ENCODE peak calls at places on chromosomes 16 and 17, in four cellular contexts. I is caudate nucleus; Q is fibroblast of pulmonary artery; W is activated T-helper 9 cell treated with anti-CD3 and anti-CD28 coated beads, Interleukin-2, amount 50 U/mL, for 16 hours. O is an unnamed sample.
A peak's percentile ranks its signal among the peaks of the same experiment; 100 is the strongest.

GRCh38 chr16:3364774-3365427 is 9.2 kb downstream of the OR2C1 start:
- DNase-seq in I (peak; percentile 94), Q (peak; percentile 94), W (peak; percentile 78), O (peak; percentile 83)

GRCh38 chr17:74417178-74418045 is 14.5 kb upstream of the GPRC5C start:
- DNase-seq in I (no peak), Q (peak; percentile 33), W (no peak), O (peak; percentile 4)

GRCh38 chr17:20159406-20160075 is 150.4 kb downstream of the SPECC1 start:
- DNase-seq in I (no peak), Q (no peak), W (no peak), O (no peak)

GRCh38 chr16:3754304-3754703 is 37.0 kb upstream of the TRAP1 start:
- DNase-seq in I (no peak), Q (peak; percentile 36), W (no peak), O (no peak)

GRCh38 chr17:80248894-80249710 is 11.6 kb upstream of the RNF213 start:
- DNase-seq in I (no peak), Q (no peak), W (no peak), O (no peak)

GRCh38 chr17:32015245-32016013 is 8.2 kb downstream of the LRRC37B start:
- DNase-seq in I (no peak), Q (no peak), W (no peak), O (no peak)

GRCh38 chr16:67707790-67708189 is 11.3 kb downstream of the GFOD2 start:
- DNase-seq in I (peak; percentile 22), Q (no peak), W (no peak), O (no peak)

GRCh38 chr16:78782572-78782971 is 683.1 kb downstream of the WWOX start:
- DNase-seq in I (no peak), Q (no peak), W (no peak), O (no peak)

GRCh38 chr17:20174588-20175265 is 165.6 kb downstream of the SPECC1 start:
- DNase-seq in I (no peak), Q (peak; percentile 24), W (no peak), O (no peak)

GRCh38 chr16:30984669-30985400 is at the start of gene HSD3B7:
- DNase-seq in I (peak; percentile 67), Q (peak; percentile 80), W (peak; percentile 73), O (no peak)

GRCh38 chr16:89044394-89045180 is 49.1 kb upstream of the ACSF3 start:
- DNase-seq in I (no peak), Q (no peak), W (no peak), O (no peak)

GRCh38 chr17:17819561-17819995 is 17.2 kb downstream of the SREBF1 start:
- DNase-seq in I (no peak), Q (peak; percentile 97), W (peak; percentile 58), O (no peak)

GRCh38 chr17:5587431-5588032 is 3.2 kb upstream of the NLRP1 start:
- DNase-seq in I (peak; percentile 14), Q (peak; percentile 86), W (no peak), O (no peak)

GRCh38 chr16:12658506-12658905 is 145.2 kb downstream of the CPPED1 start:
- DNase-seq in I (no peak), Q (no peak), W (no peak), O (no peak)

GRCh38 chr17:37570527-37571093 is 38.6 kb downstream of the SYNRG start:
- DNase-seq in I (no peak), Q (peak; percentile 49), W (no peak), O (no peak)

GRCh38 chr17:18356624-18357023 is 6.7 kb downstream of the SHMT1 start:
- DNase-seq in I (no peak), Q (peak; percentile 73), W (no peak), O (no peak)

GRCh38 chr17:68355093-68355492 is 63.8 kb downstream of the ARSG start:
- DNase-seq in I (no peak), Q (peak; percentile 59), W (no peak), O (no peak)

GRCh38 chr17:29667969-29668368 is 45.3 kb upstream of the CORO6 start:
- DNase-seq in I (no peak), Q (no peak), W (no peak), O (no peak)

GRCh38 chr16:27154573-27155521 is 48.5 kb upstream of the KDM8 start:
- DNase-seq in I (no peak), Q (peak; percentile 39), W (peak; percentile 61), O (no peak)

GRCh38 chr17:6420173-6420641 is 14.7 kb downstream of the AIPL1 start:
- DNase-seq in I (no peak), Q (peak; percentile 20), W (no peak), O (no peak)

GRCh38 chr17:63275318-63275967 is 170.7 kb downstream of the CYB561 start:
- DNase-seq in I (peak; percentile 3), Q (peak; percentile 96), W (no peak), O (peak; percentile 80)

GRCh38 chr17:40597168-40598020 is 32.1 kb upstream of the CCR7 start:
- DNase-seq in I (no peak), Q (no peak), W (no peak), O (no peak)

GRCh38 chr17:50495217-50495823 is 12.9 kb upstream of the MYCBPAP start:
- DNase-seq in I (no peak), Q (no peak), W (no peak), O (no peak)

GRCh38 chr17:2710075-2710803 is 1.3 kb downstream of the CLUH start:
- DNase-seq in I (no peak), Q (no peak), W (no peak), O (no peak)

GRCh38 chr16:4880006-4880580 is 32.8 kb downstream of the UBN1 start:
- DNase-seq in I (no peak), Q (no peak), W (no peak), O (no peak)

GRCh38 chr17:73784015-73784603 is 139.9 kb upstream of the SDK2 start:
- DNase-seq in I (no peak), Q (no peak), W (no peak), O (no peak)

GRCh38 chr17:63433746-63434591 is 12.1 kb downstream of the CYB561 start:
- DNase-seq in I (no peak), Q (peak; percentile 93), W (no peak), O (peak; percentile 96)

GRCh38 chr17:40514013-40514875 is 12.8 kb upstream of the TNS4 start:
- DNase-seq in I (no peak), Q (no peak), W (no peak), O (no peak)

GRCh38 chr16:48609453-48610023 is 442 bp downstream of the N4BP1 start:
- DNase-seq in I (peak; percentile 40), Q (peak; percentile 60), W (peak; percentile 19), O (no peak)

GRCh38 chr16:86430814-86431213 is 79.5 kb upstream of the FOXF1 start:
- DNase-seq in I (no peak), Q (no peak), W (no peak), O (no peak)

GRCh38 chr17:16817201-16817600 is 127.2 kb downstream of the CCDC144A start:
- DNase-seq in I (no peak), Q (no peak), W (no peak), O (no peak)

GRCh38 chr17:81336930-81337325 is 41.8 kb upstream of the SLC38A10 start:
- DNase-seq in I (no peak), Q (no peak), W (no peak), O (no peak)

GRCh38 chr16:78696797-78697196 is 597.3 kb downstream of the WWOX start:
- DNase-seq in I (no peak), Q (no peak), W (no peak), O (no peak)

GRCh38 chr17:75832652-75833400 is 11.4 kb downstream of the UNC13D start:
- DNase-seq in I (no peak), Q (no peak), W (no peak), O (no peak)

GRCh38 chr17:32763855-32764439 is 113.0 kb downstream of the MYO1D start:
- DNase-seq in I (no peak), Q (no peak), W (no peak), O (no peak)

GRCh38 chr17:1005361-1005946 is 8.5 kb downstream of the TIMM22 start:
- DNase-seq in I (peak; percentile 45), Q (peak; percentile 74), W (no peak), O (no peak)

GRCh38 chr17:7336240-7337175 is at the start of gene ACAP1:
- DNase-seq in I (no peak), Q (no peak), W (peak; percentile 71), O (no peak)

GRCh38 chr16:57795431-57795878 is 6.8 kb downstream of the KIFC3 start:
- DNase-seq in I (peak; percentile 46), Q (peak; percentile 62), W (no peak), O (no peak)

O was measured in GM04503.